ENCODE peak calls at places on chromosome 1, in ten cellular contexts. H, S, W, Q, N, F, R, V, B and J are unnamed samples.
A peak's percentile ranks its signal among the peaks of the same experiment; 100 is the strongest.

GRCh38 chr1:11101347-11101746 is 1.7 kb upstream of the EXOSC10 start:
- DNase-seq in H (no peak), S (no peak), W (no peak), Q (no peak), N (no peak), F (no peak), R (no peak), V (no peak), B (no peak), J (no peak)

GRCh38 chr1:2093055-2093454 is 42.8 kb downstream of the PRKCZ start:
- DNase-seq in H (no peak), S (no peak), W (no peak), Q (no peak), N (no peak), F (no peak), R (no peak), V (no peak), B (no peak), J (no peak)

GRCh38 chr1:211378844-211379243 is 52.2 kb downstream of the TRAF5 start:
- DNase-seq in H (no peak), S (peak; percentile 82), W (peak; percentile 57), Q (no peak), N (no peak), F (no peak), R (peak; percentile 71), V (no peak), B (no peak), J (peak; percentile 14)

GRCh38 chr1:229203030-229203751 is 67.7 kb upstream of the RAB4A start:
- DNase-seq in H (no peak), S (peak; percentile 49), W (no peak), Q (peak; percentile 55), N (no peak), F (no peak), R (peak; percentile 72), V (no peak), B (no peak), J (peak; percentile 16)

GRCh38 chr1:235657269-235657668 is 7.7 kb upstream of the GNG4 start:
- DNase-seq in H (no peak), S (no peak), W (no peak), Q (no peak), N (no peak), F (no peak), R (no peak), V (no peak), B (no peak), J (no peak)

GRCh38 chr1:157104598-157105293 is 5.1 kb upstream of the ETV3L start:
- DNase-seq in H (no peak), S (no peak), W (no peak), Q (no peak), N (no peak), F (no peak), R (no peak), V (no peak), B (no peak), J (no peak)

GRCh38 chr1:91814448-91814847 is 71.5 kb downstream of the TGFBR3 start:
- DNase-seq in H (no peak), S (no peak), W (no peak), Q (no peak), N (no peak), F (no peak), R (no peak), V (no peak), B (no peak), J (no peak)

GRCh38 chr1:203914292-203914691 is 52.9 kb downstream of the SNRPE start:
- DNase-seq in H (no peak), S (no peak), W (no peak), Q (no peak), N (no peak), F (no peak), R (no peak), V (no peak), B (no peak), J (no peak)

GRCh38 chr1:169348356-169349036 is 19.1 kb downstream of the NME7 start:
- DNase-seq in H (no peak), S (no peak), W (no peak), Q (peak; percentile 37), N (peak; percentile 2), F (peak; percentile 51), R (peak; percentile 42), V (no peak), B (peak; percentile 50), J (peak; percentile 88)

GRCh38 chr1:27144349-27144748 is 10.6 kb downstream of the SLC9A1 start:
- DNase-seq in H (no peak), S (no peak), W (no peak), Q (no peak), N (no peak), F (no peak), R (no peak), V (no peak), B (no peak), J (no peak)

GRCh38 chr1:1434131-1434811 is 1.2 kb upstream of the VWA1 start:
- DNase-seq in H (no peak), S (no peak), W (no peak), Q (peak; percentile 37), N (no peak), F (no peak), R (no peak), V (peak; percentile 79), B (no peak), J (no peak)